ENCODE peak calls at places on chromosomes 12 and 14, in five cellular contexts. One of them, this sample, is unnamed.

GRCh38 chr12:98185606-98186005 is 329.8 kb upstream of the TMPO start:
- DNase-seq in HCT116: no peak
- DNase-seq in GM12878: no peak
- DNase-seq in H1: no peak
- DNase-seq in HepG2: no peak
- DNase-seq in this sample: no peak

GRCh38 chr12:18165889-18166288 is 75.9 kb upstream of the RERGL start:
- DNase-seq in HCT116: no peak
- DNase-seq in GM12878: no peak
- DNase-seq in H1: no peak
- DNase-seq in HepG2: no peak
- DNase-seq in this sample: no peak

GRCh38 chr14:84882830-84883229 is 647.1 kb upstream of the FLRT2 start:
- DNase-seq in HCT116: no peak
- DNase-seq in GM12878: no peak
- DNase-seq in H1: no peak
- DNase-seq in HepG2: no peak
- DNase-seq in this sample: no peak

GRCh38 chr14:61940669-61941420 is 178.6 kb downstream of the SNAPC1 start:
- DNase-seq in HCT116: no peak
- DNase-seq in GM12878: no peak
- DNase-seq in H1: no peak
- DNase-seq in HepG2: no peak
- DNase-seq in this sample: no peak

GRCh38 chr12:3250034-3250433 is 172.9 kb downstream of the TSPAN9 start:
- DNase-seq in HCT116: no peak
- DNase-seq in GM12878: no peak
- DNase-seq in H1: no peak
- DNase-seq in HepG2: no peak
- DNase-seq in this sample: no peak

GRCh38 chr14:73173092-73173735 is 36.9 kb downstream of the PSEN1 start:
- DNase-seq in HCT116: peak; percentile 31
- DNase-seq in GM12878: no peak
- DNase-seq in H1: no peak
- DNase-seq in HepG2: peak; percentile 24
- DNase-seq in this sample: peak; percentile 8

GRCh38 chr12:105189293-105189692 is 46.7 kb downstream of the APPL2 start:
- DNase-seq in HCT116: no peak
- DNase-seq in GM12878: no peak
- DNase-seq in H1: no peak
- DNase-seq in HepG2: no peak
- DNase-seq in this sample: no peak

GRCh38 chr12:132218915-132219314 is 74.7 kb downstream of the NOC4L start:
- DNase-seq in HCT116: peak; percentile 52
- DNase-seq in GM12878: no peak
- DNase-seq in H1: no peak
- DNase-seq in HepG2: peak; percentile 35
- DNase-seq in this sample: peak; percentile 71

GRCh38 chr12:8648598-8649205 is 13.9 kb downstream of the MFAP5 start:
- DNase-seq in HCT116: no peak
- DNase-seq in GM12878: peak; percentile 95
- DNase-seq in H1: no peak
- DNase-seq in HepG2: no peak
- DNase-seq in this sample: no peak

GRCh38 chr12:108728820-108729611 is 2.3 kb downstream of the CORO1C start:
- DNase-seq in HCT116: no peak
- DNase-seq in GM12878: no peak
- DNase-seq in H1: no peak
- DNase-seq in HepG2: no peak
- DNase-seq in this sample: no peak

GRCh38 chr14:64643709-64644108 is 60.5 kb upstream of the PLEKHG3 start:
- DNase-seq in HCT116: no peak
- DNase-seq in GM12878: no peak
- DNase-seq in H1: no peak
- DNase-seq in HepG2: no peak
- DNase-seq in this sample: no peak

GRCh38 chr14:75452900-75453816 is 25.3 kb downstream of the JDP2 start:
- DNase-seq in HCT116: no peak
- DNase-seq in GM12878: no peak
- DNase-seq in H1: peak; percentile 82
- DNase-seq in HepG2: peak; percentile 86
- DNase-seq in this sample: no peak

GRCh38 chr14:79540394-79540793 is 670.9 kb downstream of the DIO2 start:
- DNase-seq in HCT116: no peak
- DNase-seq in GM12878: no peak
- DNase-seq in H1: no peak
- DNase-seq in HepG2: no peak
- DNase-seq in this sample: no peak

GRCh38 chr12:62351326-62351725 is 91.1 kb downstream of the USP15 start:
- DNase-seq in HCT116: no peak
- DNase-seq in GM12878: no peak
- DNase-seq in H1: no peak
- DNase-seq in HepG2: no peak
- DNase-seq in this sample: no peak

GRCh38 chr12:80282761-80283160 is 161.3 kb upstream of the PTPRQ start:
- DNase-seq in HCT116: no peak
- DNase-seq in GM12878: no peak
- DNase-seq in H1: no peak
- DNase-seq in HepG2: no peak
- DNase-seq in this sample: no peak

GRCh38 chr14:27181304-27181703 is 583.5 kb upstream of the NOVA1 start:
- DNase-seq in HCT116: no peak
- DNase-seq in GM12878: no peak
- DNase-seq in H1: no peak
- DNase-seq in HepG2: no peak
- DNase-seq in this sample: no peak
- TF ChIP-seq SRF in HCT116: no peak
- TF ChIP-seq SRF in GM12878: no peak
- TF ChIP-seq SRF in H1: no peak
- TF ChIP-seq SRF in HepG2: no peak
- TF ChIP-seq SRF in this sample: no peak

GRCh38 chr12:59005195-59005961 is 85.1 kb upstream of the LRIG3 start:
- DNase-seq in HCT116: no peak
- DNase-seq in GM12878: no peak
- DNase-seq in H1: no peak
- DNase-seq in HepG2: no peak
- DNase-seq in this sample: no peak
- TF ChIP-seq SRF in HCT116: no peak
- TF ChIP-seq SRF in GM12878: no peak
- TF ChIP-seq SRF in H1: no peak
- TF ChIP-seq SRF in HepG2: no peak
- TF ChIP-seq SRF in this sample: no peak

GRCh38 chr14:56487761-56488160 is 91.8 kb upstream of the TMEM260 start:
- DNase-seq in HCT116: no peak
- DNase-seq in GM12878: no peak
- DNase-seq in H1: no peak
- DNase-seq in HepG2: no peak
- DNase-seq in this sample: no peak
- TF ChIP-seq SRF in HCT116: no peak
- TF ChIP-seq SRF in GM12878: no peak
- TF ChIP-seq SRF in H1: no peak
- TF ChIP-seq SRF in HepG2: no peak
- TF ChIP-seq SRF in this sample: no peak

GRCh38 chr12:124599074-124599999 is 31.9 kb upstream of the NCOR2 start:
- DNase-seq in HCT116: no peak
- DNase-seq in GM12878: no peak
- DNase-seq in H1: no peak
- DNase-seq in HepG2: no peak
- DNase-seq in this sample: no peak
- TF ChIP-seq SRF in HCT116: no peak
- TF ChIP-seq SRF in GM12878: no peak
- TF ChIP-seq SRF in H1: no peak
- TF ChIP-seq SRF in HepG2: no peak
- TF ChIP-seq SRF in this sample: no peak

GRCh38 chr12:51874013-51874412 is 13.9 kb upstream of the ANKRD33 start:
- DNase-seq in HCT116: no peak
- DNase-seq in GM12878: no peak
- DNase-seq in H1: no peak
- DNase-seq in HepG2: no peak
- DNase-seq in this sample: no peak
- TF ChIP-seq SRF in HCT116: no peak
- TF ChIP-seq SRF in GM12878: no peak
- TF ChIP-seq SRF in H1: no peak
- TF ChIP-seq SRF in HepG2: no peak
- TF ChIP-seq SRF in this sample: no peak

DNA sequence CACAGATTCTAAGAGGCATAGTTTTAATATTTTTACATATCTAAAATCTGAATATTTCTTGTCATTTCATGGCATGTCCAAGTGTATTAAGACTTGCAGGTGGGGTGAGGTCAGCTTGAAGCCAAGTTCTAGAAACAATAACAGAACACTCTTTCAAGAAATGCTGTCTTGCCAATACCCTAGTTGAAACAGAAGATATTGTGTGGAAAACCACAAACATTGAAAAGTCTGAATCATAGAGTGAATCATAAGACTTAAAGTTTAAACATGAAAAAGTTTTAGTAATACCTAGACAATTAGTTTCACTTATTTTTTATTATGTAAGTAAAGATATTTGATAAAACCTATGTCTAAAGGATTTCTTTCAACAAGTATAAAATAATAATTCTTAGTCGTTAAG is 191.5 kb upstream of the CAND1 start:
- DNase-seq in HCT116: no peak
- DNase-seq in GM12878: no peak
- DNase-seq in H1: no peak
- DNase-seq in HepG2: no peak
- DNase-seq in this sample: no peak
- TF ChIP-seq SRF in HCT116: no peak
- TF ChIP-seq SRF in GM12878: no peak
- TF ChIP-seq SRF in H1: no peak
- TF ChIP-seq SRF in HepG2: no peak
- TF ChIP-seq SRF in this sample: no peak

GRCh38 chr12:75634244-75635222 is 123.1 kb upstream of the KRR1 start:
- DNase-seq in HCT116: no peak
- DNase-seq in GM12878: no peak
- DNase-seq in H1: no peak
- DNase-seq in HepG2: no peak
- DNase-seq in this sample: no peak

GRCh38 chr12:75632452-75632851 is 121.0 kb upstream of the KRR1 start:
- DNase-seq in HCT116: no peak
- DNase-seq in GM12878: no peak
- DNase-seq in H1: no peak
- DNase-seq in HepG2: no peak
- DNase-seq in this sample: no peak

GRCh38 chr12:75631809-75632208 is 120.4 kb upstream of the KRR1 start:
- DNase-seq in HCT116: no peak
- DNase-seq in GM12878: no peak
- DNase-seq in H1: no peak
- DNase-seq in HepG2: no peak
- DNase-seq in this sample: no peak

GRCh38 chr12:75635606-75636444 is 124.4 kb upstream of the KRR1 start:
- DNase-seq in HCT116: peak; percentile 99
- DNase-seq in GM12878: no peak
- DNase-seq in H1: no peak
- DNase-seq in HepG2: peak; percentile 97
- DNase-seq in this sample: peak; percentile 28

GRCh38 chr12:75633789-75634188 is 122.4 kb upstream of the KRR1 start:
- DNase-seq in HCT116: no peak
- DNase-seq in GM12878: no peak
- DNase-seq in H1: no peak
- DNase-seq in HepG2: no peak
- DNase-seq in this sample: no peak
- TF ChIP-seq SRF in HCT116: no peak
- TF ChIP-seq SRF in GM12878: no peak
- TF ChIP-seq SRF in H1: no peak
- TF ChIP-seq SRF in HepG2: no peak
- TF ChIP-seq SRF in this sample: no peak

This sample was measured in K562.